ENCODE peak calls at places on chromosome 13, in nine cellular contexts. L is Caco-2; U is astrocyte; M is nephron progenitor cell; K is activated naive CD8-positive, alpha-beta T cell treated with anti-CD3 and anti-CD28 coated beads for 36 hours; O is fibroblast of pulmonary artery; S is glutamatergic neuron; G is neural crest cell; N is activated CD4-positive, alpha-beta T cell treated with anti-CD3 and anti-CD28 coated beads for 24 hours. A is an unnamed sample.

GRCh38 chr13:79492313-79492798 is 11.4 kb downstream of the NDFIP2 start:
- DNase-seq in L (no peak), U (peak), M (no peak), K (no peak), O (no peak), S (no peak), G (no peak), N (peak), A (no peak)

GRCh38 chr13:32224916-32225315 is 90.2 kb downstream of the ZAR1L start:
- DNase-seq in L (no peak), U (peak), M (no peak), K (no peak), O (no peak), S (no peak), G (no peak), N (no peak), A (no peak)

GRCh38 chr13:108597943-108598342 is 31.5 kb upstream of the MYO16 start:
- DNase-seq in L (no peak), U (peak), M (no peak), K (no peak), O (no peak), S (no peak), G (no peak), N (no peak), A (no peak)

GRCh38 chr13:47027797-47028437 is 131.1 kb upstream of the HTR2A start:
- DNase-seq in L (no peak), U (no peak), M (no peak), K (no peak), O (no peak), S (no peak), G (no peak), N (no peak), A (no peak)

GRCh38 chr13:19713186-19713965 is 69.4 kb downstream of the PSPC1 start:
- DNase-seq in L (no peak), U (peak), M (no peak), K (no peak), O (peak), S (no peak), G (no peak), N (no peak), A (no peak)

GRCh38 chr13:60311527-60311926 is 85.5 kb upstream of the TDRD3 start:
- DNase-seq in L (no peak), U (no peak), M (no peak), K (no peak), O (no peak), S (no peak), G (no peak), N (no peak), A (no peak)

GRCh38 chr13:114101325-114101821 is 31.1 kb downstream of the RASA3 start:
- DNase-seq in L (peak), U (no peak), M (peak), K (no peak), O (no peak), S (no peak), G (no peak), N (no peak), A (no peak)

GRCh38 chr13:107838592-107839161 is 376.7 kb downstream of the LIG4 start:
- DNase-seq in L (no peak), U (no peak), M (no peak), K (no peak), O (no peak), S (no peak), G (no peak), N (no peak), A (no peak)

GRCh38 chr13:110957931-110958330 is 43.1 kb upstream of the ANKRD10 start:
- DNase-seq in L (no peak), U (no peak), M (no peak), K (no peak), O (no peak), S (no peak), G (no peak), N (no peak), A (no peak)

GRCh38 chr13:98976941-98977340 is 923 bp downstream of the DOCK9 start:
- DNase-seq in L (no peak), U (peak), M (no peak), K (no peak), O (peak), S (no peak), G (no peak), N (no peak), A (no peak)

GRCh38 chr13:110301606-110302131 is 5.3 kb downstream of the COL4A1 start:
- DNase-seq in L (no peak), U (peak), M (no peak), K (no peak), O (peak), S (no peak), G (no peak), N (no peak), A (no peak)

GRCh38 chr13:31204592-31204991 is 4.8 kb downstream of the B3GLCT start:
- DNase-seq in L (no peak), U (peak), M (no peak), K (peak), O (peak), S (no peak), G (no peak), N (no peak), A (no peak)

GRCh38 chr13:57631607-57632275 is at the start of gene PCDH17:
- DNase-seq in L (no peak), U (peak), M (peak), K (no peak), O (peak), S (peak), G (peak), N (no peak), A (peak)

GRCh38 chr13:59000770-59001169 is 1163.0 kb downstream of the DIAPH3 start:
- DNase-seq in L (no peak), U (peak), M (no peak), K (no peak), O (no peak), S (no peak), G (no peak), N (no peak), A (peak)

GRCh38 chr13:57018915-57019314 is 121.8 kb upstream of the PRR20A start:
- DNase-seq in L (no peak), U (no peak), M (no peak), K (no peak), O (no peak), S (no peak), G (no peak), N (no peak), A (no peak)

GRCh38 chr13:51070005-51070649 is 40.9 kb downstream of the C13orf42 start:
- DNase-seq in L (peak), U (peak), M (peak), K (peak), O (peak), S (peak), G (peak), N (peak), A (peak)

GRCh38 chr13:90233933-90234672 is 1113.4 kb upstream of the MIR17HG start:
- DNase-seq in L (no peak), U (no peak), M (no peak), K (no peak), O (no peak), S (no peak), G (no peak), N (no peak), A (no peak)